ENCODE peak calls at places on chromosomes 6 and 20, in five cellular contexts. K is heart left ventricle, F is breast epithelium, W is WERI-Rb-1, T is spleen. B is an unnamed sample.

GRCh38 chr20:61674688-61675087 is 391.0 kb downstream of the TAF4 start:
- DNase-seq in K (no peak), F (no peak), W (no peak), T (no peak), B (no peak)

GRCh38 chr6:112149236-112149635 is 61.8 kb downstream of the FAM229B start:
- DNase-seq in K (no peak), F (no peak), W (no peak), T (no peak), B (no peak)

GRCh38 chr6:97440590-97441176 is 157.7 kb upstream of the MMS22L start:
- DNase-seq in K (no peak), F (no peak), W (peak), T (no peak), B (no peak)

GRCh38 chr20:49276895-49277785 is 717 bp downstream of the ZNFX1 start:
- DNase-seq in K (peak), F (peak), W (no peak), T (peak), B (peak)

GRCh38 chr6:170403451-170403850 is 96.9 kb downstream of the FAM120B start:
- DNase-seq in K (no peak), F (no peak), W (no peak), T (no peak), B (no peak)

GRCh38 chr20:21526776-21527175 is 12.9 kb upstream of the NKX2-2 start:
- DNase-seq in K (no peak), F (no peak), W (no peak), T (no peak), B (no peak)

GRCh38 chr6:129320892-129321291 is 389.1 kb downstream of the ARHGAP18 start:
- DNase-seq in K (no peak), F (no peak), W (no peak), T (no peak), B (no peak)

GRCh38 chr20:4247898-4248858 is 232.8 kb upstream of the RNF24 start:
- DNase-seq in K (no peak), F (no peak), W (no peak), T (no peak), B (no peak)

GRCh38 chr6:27495386-27496135 is 22.7 kb upstream of the ZNF184 start:
- DNase-seq in K (peak), F (no peak), W (no peak), T (no peak), B (no peak)

GRCh38 chr6:136317023-136317649 is 27.5 kb upstream of the BCLAF1 start:
- DNase-seq in K (no peak), F (peak), W (peak), T (no peak), B (no peak)

GRCh38 chr20:37383229-37383989 is 37.5 kb downstream of the SRC start:
- DNase-seq in K (no peak), F (no peak), W (no peak), T (peak), B (peak)

GRCh38 chr6:129889580-129889979 is 28.5 kb upstream of the TMEM244 start:
- DNase-seq in K (no peak), F (no peak), W (no peak), T (no peak), B (no peak)

GRCh38 chr20:1897486-1897885 is 2.3 kb downstream of the SIRPA start:
- DNase-seq in K (no peak), F (no peak), W (no peak), T (no peak), B (no peak)

GRCh38 chr20:25389858-25390537 is 637 bp downstream of the ABHD12 start:
- DNase-seq in K (peak), F (no peak), W (peak), T (peak), B (peak)

GRCh38 chr6:139627091-139627490 is 252.6 kb upstream of the CITED2 start:
- DNase-seq in K (no peak), F (no peak), W (no peak), T (no peak), B (no peak)

GRCh38 chr6:165987483-165988305 is 180.0 kb downstream of the TBXT start:
- DNase-seq in K (peak), F (no peak), W (no peak), T (no peak), B (peak)

GRCh38 chr20:38878798-38879197 is 47.4 kb upstream of the FAM83D start:
- DNase-seq in K (no peak), F (no peak), W (no peak), T (peak), B (no peak)

GRCh38 chr20:35017099-35017835 is 61.6 kb downstream of the MYH7B start:
- DNase-seq in K (no peak), F (no peak), W (no peak), T (no peak), B (no peak)

GRCh38 chr6:169689247-169689646 is 12.6 kb downstream of the WDR27 start:
- DNase-seq in K (no peak), F (no peak), W (no peak), T (no peak), B (no peak)

GRCh38 chr6:42390228-42390934 is 61.3 kb downstream of the TRERF1 start:
- DNase-seq in K (no peak), F (no peak), W (no peak), T (no peak), B (no peak)

GRCh38 chr6:112956696-112957525 is 609.8 kb downstream of the RFPL4B start:
- DNase-seq in K (peak), F (no peak), W (no peak), T (no peak), B (no peak)

GRCh38 chr6:43824741-43825064 is 54.7 kb downstream of the VEGFA start:
- DNase-seq in K (no peak), F (no peak), W (no peak), T (no peak), B (no peak)

GRCh38 chr6:46170357-46171289 is at the start of gene ENPP5:
- DNase-seq in K (peak), F (peak), W (peak), T (peak), B (peak)

GRCh38 chr20:20732641-20733040 is 20.2 kb upstream of the RALGAPA2 start:
- DNase-seq in K (no peak), F (no peak), W (no peak), T (no peak), B (no peak)

DNA sequence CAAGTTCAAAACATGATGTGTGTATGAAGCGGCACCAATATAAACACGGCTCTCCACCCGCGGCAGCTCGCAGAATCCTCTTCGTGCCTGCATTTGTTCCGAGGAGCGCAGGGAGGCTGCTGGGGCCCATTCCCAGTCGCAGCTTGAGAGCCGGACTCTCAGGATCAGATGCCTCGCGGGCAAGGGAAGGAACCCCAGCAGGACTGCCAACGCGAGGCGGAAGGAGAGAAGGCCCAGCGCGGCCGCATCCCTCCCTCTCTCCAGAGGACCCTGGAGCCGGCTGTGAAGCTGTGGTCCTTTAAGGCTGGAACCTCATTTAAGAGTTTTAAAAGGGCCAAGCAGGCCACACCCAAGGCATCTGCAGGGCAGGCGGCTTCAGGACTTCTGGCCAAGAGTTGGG is 44.2 kb upstream of the ZBP1 start:
- DNase-seq in K (peak), F (no peak), W (no peak), T (peak), B (peak)
- H3K27ac ChIP-seq in K (no peak), F (no peak), W (no peak), T (no peak), B (no peak)

DNA sequence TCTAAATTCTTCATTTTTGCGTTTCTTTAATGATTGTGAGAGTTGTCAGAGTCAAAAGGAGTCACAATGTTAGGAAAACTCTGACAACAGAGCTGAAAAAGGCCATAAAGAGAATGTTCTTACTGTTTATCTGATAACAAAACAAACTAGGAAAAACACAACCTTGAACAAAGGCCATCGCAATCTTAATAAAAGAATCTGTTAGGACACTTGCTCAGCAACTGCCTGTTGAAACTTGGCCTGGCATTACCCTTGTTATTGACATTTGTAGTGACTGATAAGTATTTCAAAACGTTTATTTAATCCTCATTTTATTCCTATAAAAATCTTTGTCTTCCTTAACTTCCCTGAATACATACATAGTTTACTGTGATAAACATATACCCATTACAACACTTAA is 15.7 kb downstream of the GSTA1 start:
- DNase-seq in K (no peak), F (no peak), W (no peak), T (no peak), B (no peak)
- H3K27ac ChIP-seq in K (no peak), F (no peak), W (no peak), T (no peak), B (no peak)

GRCh38 chr6:31878761-31879542 is at the start of gene SLC44A4:
- DNase-seq in K (no peak), F (no peak), W (no peak), T (no peak), B (peak)

GRCh38 chr6:31877125-31877650 is 1.6 kb downstream of the SLC44A4 start:
- DNase-seq in K (no peak), F (no peak), W (no peak), T (no peak), B (peak)

GRCh38 chr6:31879901-31880300 is 1.1 kb upstream of the SLC44A4 start:
- DNase-seq in K (no peak), F (no peak), W (no peak), T (no peak), B (peak)

GRCh38 chr6:31877651-31878161 is 1.1 kb downstream of the SLC44A4 start:
- DNase-seq in K (no peak), F (peak), W (no peak), T (no peak), B (peak)

DNA sequence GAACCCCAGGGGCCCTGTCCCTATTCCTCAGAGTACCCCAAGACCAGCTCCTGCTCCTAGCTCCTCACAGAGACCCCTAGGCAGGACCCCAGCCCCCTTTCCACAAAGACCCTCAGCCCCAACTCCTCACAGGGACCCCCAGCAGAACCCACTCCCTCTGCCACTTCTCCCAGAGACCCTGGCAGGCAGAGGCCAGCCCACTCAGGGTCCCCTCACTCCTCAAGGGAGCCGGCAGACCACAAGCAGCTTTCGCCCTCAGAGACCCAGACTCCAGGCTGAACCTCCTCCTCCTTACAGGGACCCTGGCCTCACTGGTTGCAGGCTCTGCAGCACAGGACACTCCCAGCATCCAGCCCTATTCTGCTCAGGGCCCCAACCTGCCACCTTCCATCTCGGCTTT is 575 bp downstream of the SLC44A4 start:
- DNase-seq in K (no peak), F (no peak), W (no peak), T (no peak), B (no peak)
- H3K27ac ChIP-seq in K (no peak), F (peak), W (no peak), T (no peak), B (peak)

GRCh38 chr6:158041370-158041769 is 59.7 kb downstream of the SYNJ2 start:
- DNase-seq in K (no peak), F (no peak), W (no peak), T (no peak), B (no peak)
- H3K27ac ChIP-seq in K (peak), F (peak), W (no peak), T (no peak), B (no peak)

DNA sequence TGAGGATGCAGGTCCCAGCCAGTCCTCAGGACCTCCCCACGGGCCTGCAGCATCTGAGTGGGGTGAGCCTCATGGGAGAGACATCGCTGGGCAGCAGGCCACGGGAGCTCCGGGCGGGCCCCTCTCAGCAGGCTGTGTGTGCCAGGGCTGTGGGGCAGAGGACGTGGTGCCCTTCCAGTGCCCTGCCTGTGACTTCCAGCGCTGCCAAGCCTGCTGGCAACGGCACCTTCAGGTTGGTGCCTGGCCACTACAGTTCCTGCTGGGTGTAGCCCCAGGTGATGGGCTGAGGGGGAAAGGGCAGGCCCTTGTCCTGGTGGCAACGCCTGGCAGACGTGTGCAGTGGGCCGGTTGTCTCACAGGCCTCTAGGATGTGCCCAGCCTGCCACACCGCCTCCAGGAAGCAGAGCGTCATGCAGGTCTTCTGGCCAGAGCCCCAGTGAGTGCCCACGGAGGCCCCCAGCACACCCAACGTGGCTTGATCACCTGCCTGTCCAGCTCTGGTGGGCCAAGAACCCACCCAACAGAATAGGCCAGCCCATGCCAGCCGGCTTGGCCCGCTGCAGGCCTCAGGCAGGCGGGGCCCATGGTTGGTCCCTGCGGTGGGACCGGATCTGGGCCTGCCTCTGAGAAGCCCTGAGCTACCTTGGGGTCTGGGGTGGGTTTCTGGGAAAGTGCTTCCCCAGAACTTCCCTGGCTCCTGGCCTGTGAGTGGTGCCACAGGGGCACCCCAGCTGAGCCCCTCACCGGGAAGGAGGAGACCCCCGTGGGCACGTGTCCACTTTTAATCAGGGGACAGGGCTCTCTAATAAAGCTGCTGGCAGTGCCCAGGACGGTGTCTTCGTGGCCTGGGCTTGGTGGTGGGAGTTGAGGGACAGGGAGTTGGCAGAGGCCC is 787 bp upstream of the TNFRSF6B start:
- DNase-seq in K (peak), F (no peak), W (no peak), T (no peak), B (peak)
- H3K27ac ChIP-seq in K (peak), F (no peak), W (no peak), T (peak), B (no peak)

DNA sequence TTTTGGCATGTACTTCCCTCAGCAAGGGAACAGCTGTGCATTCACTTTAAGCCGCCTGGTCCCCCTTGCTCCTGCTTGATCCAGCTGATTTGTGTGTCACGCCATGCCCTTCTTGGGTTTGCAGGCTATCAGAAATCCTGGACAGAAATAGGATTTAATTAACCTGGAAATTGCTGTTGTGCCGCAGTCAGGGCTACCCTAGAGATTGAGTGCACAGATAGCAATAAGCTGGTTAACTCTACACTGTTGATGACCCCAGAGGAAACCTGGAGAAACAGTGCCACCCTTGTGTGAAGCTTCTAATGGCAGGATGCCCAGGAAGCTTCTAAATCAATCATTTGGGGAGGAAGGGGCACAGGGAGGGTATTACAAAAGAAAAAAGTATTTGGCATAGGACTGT is 199.0 kb downstream of the JARID2 start:
- DNase-seq in K (no peak), F (no peak), W (peak), T (no peak), B (no peak)
- H3K27ac ChIP-seq in K (no peak), F (no peak), W (no peak), T (no peak), B (peak)

GRCh38 chr20:50280851-50281655 is 90.4 kb downstream of the CEBPB start:
- DNase-seq in K (no peak), F (no peak), W (peak), T (no peak), B (peak)

GRCh38 chr20:50283370-50283769 is 92.7 kb downstream of the CEBPB start:
- DNase-seq in K (peak), F (no peak), W (no peak), T (no peak), B (peak)

GRCh38 chr20:50279988-50280850 is 89.6 kb downstream of the CEBPB start:
- DNase-seq in K (no peak), F (no peak), W (no peak), T (peak), B (peak)

GRCh38 chr20:50282592-50283241 is 92.1 kb downstream of the CEBPB start:
- DNase-seq in K (peak), F (no peak), W (no peak), T (no peak), B (peak)

DNA sequence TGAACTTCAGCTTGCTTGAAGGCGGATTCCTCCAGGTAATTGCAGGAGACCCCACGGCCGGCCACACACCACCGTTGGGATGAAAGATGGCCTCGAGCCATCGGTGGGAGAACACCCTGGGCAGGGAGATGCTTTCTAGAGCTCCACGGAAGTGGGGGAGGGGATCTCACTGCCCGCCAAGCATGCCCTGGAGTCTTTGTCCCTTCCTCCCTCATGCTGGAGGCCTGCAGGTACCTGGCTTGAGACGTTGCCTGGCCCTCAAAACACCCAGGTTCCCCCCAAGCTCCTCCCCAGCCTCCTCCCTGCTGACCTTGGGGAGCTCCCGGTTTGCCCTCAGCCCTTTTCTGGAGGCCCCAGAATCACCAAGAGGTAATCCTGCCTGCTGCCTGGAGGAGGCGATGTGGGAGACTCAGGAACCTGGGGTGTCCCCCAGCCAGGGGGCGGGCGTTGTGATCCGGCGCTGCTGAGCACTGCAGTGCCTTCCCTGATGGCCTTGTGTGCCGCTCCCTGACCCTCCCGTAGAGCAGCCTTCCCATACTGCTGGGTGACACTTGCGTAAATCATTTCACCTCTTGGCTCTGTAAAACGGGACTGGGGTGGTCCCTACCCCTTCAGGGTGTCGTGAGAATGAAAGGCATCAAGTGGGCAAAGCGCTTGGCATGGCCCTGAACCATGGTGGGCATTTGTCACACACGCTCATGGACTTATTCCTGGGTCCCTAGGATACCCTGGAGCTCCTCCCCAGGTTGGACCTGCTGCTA is 91.4 kb downstream of the CEBPB start:
- DNase-seq in K (no peak), F (no peak), W (no peak), T (no peak), B (peak)
- H3K27ac ChIP-seq in K (no peak), F (no peak), W (no peak), T (peak), B (no peak)

GRCh38 chr6:142871910-142872331 is 73.1 kb downstream of the HIVEP2 start:
- DNase-seq in K (no peak), F (peak), W (no peak), T (no peak), B (no peak)
- H3K27ac ChIP-seq in K (peak), F (peak), W (no peak), T (peak), B (peak)

B was measured in kidney.